ENCODE peak calls at places on chromosomes 12 and 14, in nine cellular contexts. H, O, W, T, B, X, A, S and L are unnamed samples.

GRCh38 chr14:34997762-34998161 is 15.0 kb downstream of the SRP54 start:
- DNase-seq in H (no peak), O (no peak), W (no peak), T (no peak), B (no peak), X (no peak), A (no peak), S (no peak), L (no peak)

GRCh38 chr12:105855691-105856405 is 282.9 kb downstream of the NUAK1 start:
- DNase-seq in H (no peak), O (no peak), W (no peak), T (no peak), B (no peak), X (no peak), A (no peak), S (no peak), L (no peak)

GRCh38 chr12:111753144-111753881 is 13.4 kb upstream of the ALDH2 start:
- DNase-seq in H (peak), O (no peak), W (no peak), T (no peak), B (no peak), X (no peak), A (no peak), S (no peak), L (no peak)

GRCh38 chr12:128807161-128807724 is 16.5 kb downstream of the SLC15A4 start:
- DNase-seq in H (no peak), O (no peak), W (peak), T (peak), B (no peak), X (no peak), A (no peak), S (no peak), L (no peak)

GRCh38 chr12:46401703-46402102 is 29.1 kb upstream of the SLC38A2 start:
- DNase-seq in H (no peak), O (no peak), W (no peak), T (no peak), B (no peak), X (no peak), A (no peak), S (no peak), L (no peak)

GRCh38 chr12:116287850-116288301 is 10.4 kb upstream of the MED13L start:
- DNase-seq in H (no peak), O (no peak), W (no peak), T (no peak), B (no peak), X (no peak), A (no peak), S (no peak), L (no peak)

GRCh38 chr14:105161314-105161713 is 7.3 kb downstream of the JAG2 start:
- DNase-seq in H (no peak), O (no peak), W (no peak), T (no peak), B (no peak), X (no peak), A (no peak), S (no peak), L (no peak)

GRCh38 chr12:22164101-22164500 is 118.1 kb downstream of the CMAS start:
- DNase-seq in H (no peak), O (no peak), W (no peak), T (peak), B (no peak), X (no peak), A (no peak), S (no peak), L (no peak)

GRCh38 chr12:28089363-28089762 is 100.9 kb upstream of the CCDC91 start:
- DNase-seq in H (no peak), O (no peak), W (no peak), T (peak), B (no peak), X (no peak), A (no peak), S (peak), L (no peak)

GRCh38 chr12:452667-453210 is 7.0 kb upstream of the B4GALNT3 start:
- DNase-seq in H (no peak), O (no peak), W (no peak), T (no peak), B (peak), X (peak), A (peak), S (no peak), L (peak)

GRCh38 chr14:103259184-103259583 is 74.9 kb upstream of the EIF5 start:
- DNase-seq in H (no peak), O (no peak), W (no peak), T (no peak), B (no peak), X (no peak), A (no peak), S (no peak), L (no peak)

GRCh38 chr12:30900351-30900750 is 26.2 kb upstream of the TSPAN11 start:
- DNase-seq in H (no peak), O (no peak), W (no peak), T (no peak), B (no peak), X (no peak), A (no peak), S (no peak), L (no peak)

GRCh38 chr12:124571556-124571955 is 4.1 kb upstream of the NCOR2 start:
- DNase-seq in H (no peak), O (no peak), W (no peak), T (no peak), B (no peak), X (no peak), A (no peak), S (no peak), L (no peak)

GRCh38 chr14:74616996-74617700 is 5.1 kb upstream of the LTBP2 start:
- DNase-seq in H (no peak), O (no peak), W (no peak), T (no peak), B (no peak), X (no peak), A (no peak), S (no peak), L (no peak)

GRCh38 chr14:103819503-103820307 is 27.7 kb downstream of the PPP1R13B start:
- DNase-seq in H (no peak), O (no peak), W (peak), T (no peak), B (no peak), X (no peak), A (no peak), S (no peak), L (no peak)

GRCh38 chr12:76037130-76038105 is 5.8 kb upstream of the PHLDA1 start:
- DNase-seq in H (peak), O (peak), W (no peak), T (peak), B (peak), X (no peak), A (peak), S (no peak), L (no peak)

GRCh38 chr14:91415794-91416743 is 1.6 kb downstream of the CCDC88C start:
- DNase-seq in H (no peak), O (no peak), W (no peak), T (peak), B (peak), X (peak), A (peak), S (no peak), L (peak)